ENCODE peak calls at places on chromosome 16, in seven cellular contexts. P is GM06990, M is OCI-LY7, N is mammary epithelial cell, Y is tibial artery, D is ascending aorta, S is choroid plexus epithelial cell. T is an unnamed sample.

GRCh38 chr16:48366165-48367093 is 18.8 kb downstream of the SIAH1 start:
- DNase-seq in P (peak), M (peak), N (peak), Y (peak), D (no peak), S (peak), T (peak)

GRCh38 chr16:58493756-58494431 is 6.0 kb upstream of the NDRG4 start:
- DNase-seq in P (no peak), M (no peak), N (no peak), Y (no peak), D (no peak), S (no peak), T (no peak)

GRCh38 chr16:78705694-78706093 is 606.2 kb downstream of the WWOX start:
- DNase-seq in P (peak), M (peak), N (peak), Y (no peak), D (no peak), S (peak), T (peak)

GRCh38 chr16:66525396-66526180 is 24.3 kb downstream of the TK2 start:
- DNase-seq in P (no peak), M (no peak), N (peak), Y (no peak), D (no peak), S (peak), T (no peak)

GRCh38 chr16:54936979-54937672 is 6.5 kb downstream of the IRX5 start:
- DNase-seq in P (peak), M (no peak), N (peak), Y (no peak), D (no peak), S (peak), T (peak)

GRCh38 chr16:12456355-12456754 is 347.3 kb downstream of the CPPED1 start:
- DNase-seq in P (no peak), M (no peak), N (no peak), Y (no peak), D (no peak), S (no peak), T (no peak)

GRCh38 chr16:54099627-54100026 is 187.0 kb downstream of the IRX3 start:
- DNase-seq in P (no peak), M (no peak), N (no peak), Y (no peak), D (no peak), S (no peak), T (no peak)

GRCh38 chr16:50266337-50267091 is at the start of gene ADCY7:
- DNase-seq in P (peak), M (peak), N (peak), Y (peak), D (peak), S (peak), T (peak)

GRCh38 chr16:87416826-87417471 is 24.8 kb downstream of the MAP1LC3B start:
- DNase-seq in P (no peak), M (peak), N (no peak), Y (peak), D (no peak), S (peak), T (peak)

GRCh38 chr16:9908613-9909012 is 273.6 kb downstream of the GRIN2A start:
- DNase-seq in P (no peak), M (no peak), N (no peak), Y (no peak), D (no peak), S (no peak), T (no peak)

GRCh38 chr16:48500981-48501380 is 109.0 kb downstream of the N4BP1 start:
- DNase-seq in P (no peak), M (no peak), N (no peak), Y (no peak), D (no peak), S (no peak), T (no peak)

GRCh38 chr16:29198231-29198630 is 208.3 kb downstream of the NPIPB11 start:
- DNase-seq in P (no peak), M (no peak), N (no peak), Y (no peak), D (no peak), S (no peak), T (no peak)

GRCh38 chr16:1123525-1124230 is 27.6 kb upstream of the C1QTNF8 start:
- DNase-seq in P (no peak), M (no peak), N (no peak), Y (no peak), D (no peak), S (no peak), T (no peak)

GRCh38 chr16:22641030-22641671 is 130.5 kb downstream of the NPIPB5 start:
- DNase-seq in P (no peak), M (peak), N (peak), Y (no peak), D (no peak), S (peak), T (peak)

GRCh38 chr16:19285431-19285830 is at the start of gene CLEC19A:
- DNase-seq in P (no peak), M (no peak), N (no peak), Y (no peak), D (no peak), S (no peak), T (no peak)

GRCh38 chr16:79372504-79373184 is 227.9 kb downstream of the MAF start:
- DNase-seq in P (no peak), M (no peak), N (peak), Y (no peak), D (no peak), S (peak), T (peak)

GRCh38 chr16:56269824-56270684 is 78.8 kb downstream of the GNAO1 start:
- DNase-seq in P (no peak), M (no peak), N (no peak), Y (peak), D (no peak), S (peak), T (no peak)

GRCh38 chr16:67917140-67917851 is 14.4 kb downstream of the CTRL start:
- DNase-seq in P (no peak), M (no peak), N (no peak), Y (no peak), D (no peak), S (peak), T (no peak)

GRCh38 chr16:72833969-72834368 is 214.0 kb downstream of the ZFHX3 start:
- DNase-seq in P (no peak), M (no peak), N (no peak), Y (no peak), D (no peak), S (no peak), T (no peak)

GRCh38 chr16:54286330-54287017 is at the start of gene IRX3:
- DNase-seq in P (no peak), M (no peak), N (peak), Y (peak), D (no peak), S (peak), T (peak)

GRCh38 chr16:3654249-3654991 is at the start of gene DNASE1:
- DNase-seq in P (peak), M (peak), N (peak), Y (peak), D (no peak), S (peak), T (peak)

GRCh38 chr16:78478267-78478821 is 378.9 kb downstream of the WWOX start:
- DNase-seq in P (no peak), M (no peak), N (no peak), Y (no peak), D (no peak), S (peak), T (peak)

GRCh38 chr16:67531247-67531646 is 2.6 kb downstream of the RIPOR1 start:
- DNase-seq in P (no peak), M (peak), N (no peak), Y (no peak), D (no peak), S (no peak), T (no peak)

GRCh38 chr16:73951541-73951940 is 345.1 kb upstream of the PSMD7 start:
- DNase-seq in P (no peak), M (no peak), N (no peak), Y (no peak), D (no peak), S (peak), T (no peak)

GRCh38 chr16:88497561-88498420 is 44.7 kb downstream of the ZFPM1 start:
- DNase-seq in P (no peak), M (no peak), N (no peak), Y (no peak), D (no peak), S (peak), T (no peak)

GRCh38 chr16:3536271-3536671 is 35.5 kb downstream of the CLUAP1 start:
- DNase-seq in P (no peak), M (no peak), N (no peak), Y (no peak), D (no peak), S (peak), T (no peak)

DNA sequence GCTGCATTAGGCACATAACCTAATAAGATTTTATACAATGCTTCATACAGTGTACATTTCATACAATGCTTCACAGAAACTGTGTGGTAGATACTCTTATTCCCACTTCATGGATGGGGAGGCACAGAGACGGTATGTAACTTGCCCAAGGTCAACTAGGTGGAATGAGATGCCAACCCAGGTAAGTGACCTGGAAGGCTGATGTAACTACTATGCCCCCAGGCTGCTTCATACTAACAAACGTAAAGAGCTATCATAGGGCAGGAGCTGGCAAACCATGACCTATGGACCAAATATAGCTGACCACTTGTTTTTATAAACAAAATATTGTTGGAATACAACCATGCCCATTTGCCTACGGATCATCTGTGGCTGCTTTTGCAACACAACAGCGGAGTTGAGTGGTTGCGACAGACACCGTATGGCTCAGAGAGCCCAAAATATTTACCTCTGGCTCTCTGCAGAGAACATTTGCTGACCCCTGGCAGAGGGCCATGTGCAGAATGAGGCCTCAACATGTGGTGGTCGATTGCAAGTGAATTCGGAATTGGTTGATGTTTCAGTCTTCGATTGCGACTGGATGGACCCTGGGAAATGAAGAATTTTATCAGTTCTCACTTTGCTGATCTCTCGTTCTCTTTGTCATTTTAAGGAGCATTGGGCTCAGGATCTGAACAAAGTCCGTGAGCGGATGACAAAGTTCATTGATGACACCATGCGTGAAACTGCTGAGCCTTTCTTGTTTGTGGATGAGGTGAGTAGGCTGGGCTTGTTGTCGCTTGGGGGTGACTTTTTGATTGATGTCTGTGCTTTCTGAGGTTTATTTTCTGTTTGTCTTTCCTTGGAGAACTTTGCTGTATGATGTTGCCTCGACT is 109.7 kb downstream of the PLCG2 start:
- DNase-seq in P (no peak), M (no peak), N (no peak), Y (no peak), D (no peak), S (peak), T (no peak)
- H3K4me3 ChIP-seq in P (no peak), M (no peak), N (no peak), Y (no peak), D (no peak), S (no peak), T (no peak)

GRCh38 chr16:8403978-8404738 is 186.2 kb downstream of the TMEM114 start:
- DNase-seq in P (no peak), M (no peak), N (no peak), Y (no peak), D (no peak), S (no peak), T (no peak)

GRCh38 chr16:8402981-8403853 is 187.1 kb downstream of the TMEM114 start:
- DNase-seq in P (no peak), M (no peak), N (no peak), Y (no peak), D (no peak), S (no peak), T (no peak)

DNA sequence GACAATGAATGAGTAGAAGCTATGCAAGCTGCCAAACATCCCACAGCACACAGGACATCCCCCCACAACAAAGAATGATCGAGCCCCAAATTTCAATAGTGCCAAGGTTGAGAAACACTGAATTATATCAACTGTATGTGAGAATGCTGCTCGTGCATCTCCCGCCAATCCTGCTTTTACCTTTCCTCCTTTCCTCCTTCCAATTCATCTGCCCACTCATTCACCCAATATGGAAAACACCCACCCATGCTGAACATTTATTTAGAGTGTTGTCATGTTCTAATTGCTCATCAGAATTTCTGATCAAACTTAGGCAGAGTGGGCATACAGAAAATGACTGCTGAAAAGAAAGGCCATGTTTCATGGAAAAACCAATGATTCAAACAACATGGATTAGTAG is 183.0 kb downstream of the TMEM114 start:
- DNase-seq in P (no peak), M (no peak), N (no peak), Y (no peak), D (no peak), S (no peak), T (no peak)
- TF ChIP-seq CTCF in P (no peak), M (no peak), N (no peak), Y (no peak), D (no peak), S (no peak), T (no peak)

DNA sequence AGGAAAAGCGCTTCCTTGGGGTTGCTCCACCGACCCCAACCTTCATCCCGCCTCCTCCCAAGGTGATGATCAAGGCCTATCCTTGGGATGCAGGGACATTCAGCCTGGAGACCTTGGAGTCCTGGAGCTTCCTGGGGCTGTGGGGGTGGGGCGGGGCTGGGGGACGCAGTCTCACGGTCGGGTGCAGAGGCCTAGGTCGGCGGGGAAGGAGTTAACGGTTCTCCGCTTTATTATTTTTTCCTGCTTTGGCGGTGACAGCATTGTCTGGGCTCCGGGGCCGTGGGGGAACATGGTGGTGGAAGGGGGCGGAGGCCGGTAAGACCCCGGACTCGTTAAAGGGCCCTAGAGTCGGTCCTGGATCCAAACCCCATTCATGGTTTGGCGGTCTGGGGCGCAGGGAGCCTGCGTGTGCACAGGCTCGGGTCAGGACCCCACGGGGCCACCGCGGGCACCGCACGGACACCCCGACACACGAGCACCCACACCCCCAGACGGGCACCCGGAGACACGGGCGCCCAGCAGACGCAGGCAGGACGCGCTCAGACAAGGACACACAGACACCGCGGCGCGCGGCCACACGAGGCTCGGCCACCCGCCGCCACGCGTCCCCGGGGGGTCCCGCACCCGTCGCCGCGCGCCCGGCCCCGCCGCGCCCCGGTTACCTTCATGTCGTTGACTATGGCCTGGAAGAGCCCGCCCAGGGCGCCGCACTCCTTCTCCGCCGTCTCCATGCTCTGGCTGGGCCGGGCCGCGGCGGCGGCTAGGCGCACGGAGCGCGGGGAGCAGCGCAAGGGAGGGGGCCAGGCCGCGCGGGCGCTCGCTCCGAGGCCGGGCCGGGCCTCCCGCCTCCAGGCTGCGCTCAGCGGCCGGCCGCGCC is 554 bp downstream of the MTSS2 start:
- DNase-seq in P (no peak), M (no peak), N (no peak), Y (no peak), D (no peak), S (no peak), T (peak)
- H3K4me3 ChIP-seq in P (no peak), M (no peak), N (peak), Y (peak), D (peak), S (peak), T (peak)

GRCh38 chr16:82625066-82625968 is 1.5 kb upstream of the CDH13 start:
- DNase-seq in P (no peak), M (no peak), N (no peak), Y (no peak), D (no peak), S (no peak), T (no peak)
- TF ChIP-seq CTCF in P (no peak), M (no peak), N (no peak), Y (no peak), D (no peak), S (no peak), T (peak)

DNA sequence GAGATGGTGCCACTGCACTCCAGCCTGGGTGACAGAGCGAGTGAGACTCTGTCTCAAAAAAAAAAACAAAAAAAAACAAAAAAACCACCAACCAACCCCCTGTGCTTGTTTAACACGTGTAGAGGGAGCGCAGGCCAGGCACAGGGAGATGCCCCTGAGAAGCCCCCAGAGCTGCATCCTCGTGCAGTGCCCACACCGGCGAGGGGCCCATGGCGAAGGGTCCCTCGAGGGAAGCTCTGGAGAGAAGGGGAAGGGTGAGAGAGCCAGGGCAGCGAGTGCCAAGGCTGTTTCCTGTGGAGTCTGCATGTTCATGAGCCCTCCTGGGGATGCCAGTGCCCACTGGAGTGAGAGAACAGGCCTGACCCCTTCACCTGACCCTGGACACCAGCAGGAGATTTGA is 47.8 kb upstream of the GSE1 start:
- DNase-seq in P (no peak), M (no peak), N (no peak), Y (no peak), D (no peak), S (no peak), T (no peak)
- H3K4me3 ChIP-seq in P (no peak), M (no peak), N (no peak), Y (no peak), D (no peak), S (no peak), T (no peak)

DNA sequence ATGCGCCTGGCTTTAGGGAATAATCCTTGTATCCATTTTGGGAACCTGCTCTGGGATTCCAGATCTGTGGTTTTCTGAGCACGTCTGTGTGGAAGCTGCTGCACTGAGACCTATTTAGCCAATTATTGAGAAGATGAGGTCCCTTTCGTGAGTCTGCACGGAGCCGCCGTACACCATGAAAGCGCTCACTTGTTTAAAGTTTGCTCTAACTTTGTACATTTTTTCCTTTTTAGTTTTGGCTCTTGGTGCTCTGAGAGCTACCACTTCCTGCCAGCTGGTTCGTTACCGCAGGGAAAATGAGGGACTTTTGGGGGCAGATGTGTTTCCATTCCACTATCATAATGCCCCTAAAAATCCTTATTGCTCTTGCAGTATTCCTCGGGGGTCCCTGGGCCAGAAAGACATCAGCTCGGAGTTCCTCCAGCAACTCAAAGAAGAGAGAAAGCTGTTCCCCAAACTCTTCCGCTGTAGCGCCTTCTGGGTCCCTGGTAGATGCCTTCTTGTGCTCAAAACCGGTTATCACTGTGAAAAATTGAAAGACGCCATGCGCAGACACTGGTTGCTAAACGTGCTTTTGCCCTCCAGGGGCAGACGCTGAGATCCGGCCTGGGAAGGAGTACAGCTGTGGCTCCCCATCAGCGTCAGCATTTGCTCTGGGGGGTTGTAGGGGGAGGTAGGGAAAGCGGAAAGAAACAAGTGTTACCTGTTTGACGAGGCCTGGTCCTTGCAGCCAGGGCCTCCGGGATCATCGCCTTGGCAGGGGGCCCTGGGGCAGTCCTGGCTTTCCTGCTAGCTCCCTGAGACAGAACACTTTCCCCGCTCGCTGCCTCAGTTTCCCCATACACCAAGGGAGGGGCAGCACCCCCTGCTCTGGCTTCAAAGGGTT is 238.1 kb downstream of the MRTFB start:
- DNase-seq in P (peak), M (peak), N (peak), Y (no peak), D (no peak), S (no peak), T (peak)
- TF ChIP-seq CTCF in P (peak), M (peak), N (peak), Y (no peak), D (no peak), S (no peak), T (peak)

GRCh38 chr16:24839347-24839972 is 6.3 kb upstream of the SLC5A11 start:
- DNase-seq in P (no peak), M (no peak), N (no peak), Y (no peak), D (no peak), S (no peak), T (no peak)
- H3K4me3 ChIP-seq in P (no peak), M (no peak), N (no peak), Y (no peak), D (peak), S (no peak), T (no peak)